ENCODE peak calls at places on chromosomes 12 and 14, in eight cellular contexts. E is neuronal stem cell, Z is mammary epithelial cell, A is psoas muscle, N is aorta, F is SJSA1, W is HCT116, D is PC-3. G is an unnamed sample. For H3K27me3 and H3K9me3, the result is how much of the 10 kb centered on the place peaks cover.

GRCh38 chr12:122951979-122952892 is 14.0 kb downstream of the ABCB9 start:
- DNase-seq in F (peak), D (peak), A (peak), N (peak), Z (peak), W (peak), E (peak), G (peak)

GRCh38 chr14:63432228-63432627 is 110.9 kb downstream of the PPP2R5E start:
- DNase-seq in A (no peak), N (no peak), D (no peak), Z (no peak), W (no peak), F (no peak), E (no peak), G (no peak)

GRCh38 chr14:80872645-80873044 is 68.9 kb downstream of the CEP128 start:
- DNase-seq in E (no peak), F (no peak), N (no peak), D (peak), A (no peak), Z (no peak), W (no peak), G (no peak)

GRCh38 chr12:107461222-107461980 is 224.2 kb upstream of the PWP1 start:
- DNase-seq in E (no peak), A (no peak), N (no peak), D (peak), W (no peak), F (peak), Z (peak), G (peak)

GRCh38 chr14:31902002-31902401 is 175.1 kb upstream of the ARHGAP5 start:
- DNase-seq in E (no peak), N (no peak), F (no peak), Z (peak), D (peak), A (no peak), W (peak), G (no peak)

GRCh38 chr12:20097561-20097960 is 270.8 kb upstream of the PDE3A start:
- DNase-seq in D (no peak), A (no peak), E (no peak), N (no peak), Z (no peak), W (no peak), F (no peak), G (no peak)

GRCh38 chr12:64180951-64181350 is 41.1 kb downstream of the KICS2 start:
- DNase-seq in F (peak), N (no peak), Z (peak), E (no peak), D (peak), W (peak), A (no peak), G (peak)

GRCh38 chr14:102408729-102409128 is 46.0 kb downstream of the TECPR2 start:
- DNase-seq in A (no peak), Z (no peak), F (no peak), N (no peak), W (no peak), E (no peak), D (peak), G (no peak)

GRCh38 chr12:121731473-121731872 is 18.9 kb downstream of the TMEM120B start:
- DNase-seq in E (no peak), W (no peak), A (no peak), N (no peak), Z (no peak), F (no peak), D (peak), G (no peak)

GRCh38 chr12:61891632-61892031 is 368.6 kb upstream of the USP15 start:
- DNase-seq in F (no peak), E (no peak), D (peak), W (no peak), Z (no peak), N (no peak), A (no peak), G (peak)

GRCh38 chr12:125852116-125852515 is 786.9 kb downstream of the AACS start:
- DNase-seq in N (no peak), D (no peak), Z (no peak), E (no peak), F (no peak), A (no peak), W (no peak), G (no peak)

GRCh38 chr14:73770977-73771847 is 57.0 kb upstream of the PNMA1 start:
- DNase-seq in N (peak), E (no peak), D (peak), A (no peak), F (no peak), W (no peak), Z (no peak), G (no peak)

GRCh38 chr12:48340891-48341290 is 9.8 kb downstream of the ZNF641 start:
- DNase-seq in A (no peak), Z (no peak), W (no peak), F (no peak), N (no peak), E (no peak), D (no peak), G (no peak)

GRCh38 chr14:35855886-35856481 is 29.8 kb downstream of the BRMS1L start:
- DNase-seq in E (no peak), W (no peak), F (no peak), N (no peak), D (no peak), A (no peak), Z (no peak), G (no peak)

GRCh38 chr12:57166971-57167371 is 19.6 kb upstream of the LRP1-AS start:
- DNase-seq in W (no peak), N (no peak), A (no peak), E (no peak), F (peak), Z (peak), D (peak), G (peak)

GRCh38 chr12:27733052-27733656 is 22.5 kb downstream of the MRPS35 start:
- DNase-seq in N (no peak), E (no peak), Z (peak), F (no peak), A (no peak), D (peak), W (no peak), G (peak)

DNA sequence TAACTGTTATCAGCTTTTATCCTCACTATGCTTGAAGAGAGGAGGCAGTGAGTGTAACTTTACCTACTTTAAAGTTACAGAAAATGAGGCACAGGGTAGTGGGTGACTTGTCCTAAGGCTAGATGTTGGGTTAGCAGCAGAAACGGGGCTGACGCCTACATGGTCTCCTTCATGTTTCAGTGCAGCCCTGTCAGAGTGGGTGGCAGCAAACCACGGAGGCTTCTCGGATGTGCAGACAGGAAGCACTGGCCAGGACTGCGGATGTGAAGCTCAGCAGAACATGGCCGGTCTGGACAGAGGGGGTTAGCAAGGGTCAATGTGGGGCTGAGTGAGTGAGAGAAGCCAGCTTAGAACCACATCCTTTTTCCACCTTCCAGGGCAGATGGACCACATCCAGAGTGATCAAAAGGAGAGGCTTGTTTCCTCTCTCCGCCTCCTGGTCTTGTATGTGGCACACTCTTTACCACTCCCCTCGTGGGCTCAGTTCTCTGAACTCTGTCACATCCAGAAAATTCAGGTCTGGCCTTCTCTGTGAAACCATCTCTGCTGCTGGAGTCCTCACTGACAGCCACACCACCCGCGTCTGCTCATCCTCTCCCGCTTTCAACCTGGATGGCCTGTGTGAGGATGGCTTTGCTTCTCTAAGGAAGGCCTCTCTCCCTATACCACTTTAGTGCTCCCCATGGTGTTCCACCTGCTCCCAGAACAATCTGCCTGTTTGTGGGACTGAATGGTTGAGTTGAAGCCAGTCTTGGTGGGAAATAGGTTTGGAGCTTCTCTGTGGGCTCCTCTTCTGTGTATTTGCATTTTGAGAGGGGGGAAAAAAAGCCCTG is 14.1 kb downstream of the SUSD6 start:
- DNase-seq in A (peak), F (no peak), Z (peak), E (no peak), D (no peak), W (no peak), N (peak), G (no peak)
- H3K4me3 ChIP-seq in A (no peak), F (no peak), Z (no peak), E (no peak), D (no peak), W (no peak), N (no peak), G (no peak)

GRCh38 chr14:61517861-61518802 is 177.2 kb upstream of the HIF1A start:
- DNase-seq in F (no peak), A (no peak), Z (no peak), N (no peak), W (no peak), D (no peak), E (no peak), G (peak)
- H3K27me3 ChIP-seq in F (under half), A (under half), Z (under half), N (under half), W (under half), D (under half), E (under half), G (under half)

GRCh38 chr12:132366341-132366861 is 37.0 kb upstream of the GALNT9 start:
- DNase-seq in E (peak), F (no peak), N (peak), Z (no peak), D (no peak), A (no peak), W (no peak), G (no peak)
- H3K9me3 ChIP-seq in E (under half), F (under half), N (under half), Z (under half), D (under half), A (under half), W (under half), G (under half)

DNA sequence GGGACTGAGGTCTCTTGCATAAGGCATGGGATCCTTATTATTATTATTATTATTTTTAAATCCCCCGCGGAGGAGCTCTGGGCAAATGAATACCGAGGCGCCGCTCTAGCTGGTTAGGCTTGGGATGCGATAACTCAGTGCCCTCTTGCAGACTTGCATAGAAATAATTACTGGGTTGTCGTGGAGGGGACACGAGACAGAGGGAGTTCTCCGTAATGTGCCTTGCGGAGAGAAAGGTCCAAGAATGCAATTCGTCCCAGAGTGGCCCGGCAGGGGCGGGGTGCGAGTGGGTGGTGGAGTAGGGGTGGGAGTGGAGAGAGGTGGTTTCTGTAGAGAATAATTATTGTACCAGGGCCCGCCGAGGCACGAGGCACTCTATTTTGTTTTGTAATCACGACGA is 2.5 kb upstream of the TBX5 start:
- DNase-seq in N (no peak), Z (no peak), A (no peak), W (no peak), F (no peak), E (no peak), D (no peak), G (no peak)
- H3K4me3 ChIP-seq in N (peak), Z (no peak), A (peak), W (no peak), F (no peak), E (no peak), D (no peak), G (no peak)

GRCh38 chr12:88579941-88580871 is at the start of gene KITLG:
- DNase-seq in A (peak), N (peak), E (peak), D (peak), W (peak), F (peak), Z (peak), G (peak)
- H3K27me3 ChIP-seq in A (under half), N (under half), E (under half), D (under half), W (under half), F (under half), Z (under half), G (under half)

GRCh38 chr12:34344851-34345522 is 322.7 kb downstream of the ALG10 start:
- DNase-seq in W (no peak), F (no peak), N (no peak), Z (no peak), A (no peak), D (no peak), E (no peak), G (no peak)
- H3K9me3 ChIP-seq in W (under half), F (under half), N (under half), Z (under half), A (under half), D (under half), E (under half), G (under half)

GRCh38 chr12:114405449-114406271 is at the start of gene TBX5:
- DNase-seq in D (no peak), F (no peak), W (no peak), A (no peak), N (no peak), E (peak), Z (no peak), G (peak)
- H3K4me3 ChIP-seq in D (no peak), F (no peak), W (no peak), A (no peak), N (no peak), E (no peak), Z (no peak), G (peak)

DNA sequence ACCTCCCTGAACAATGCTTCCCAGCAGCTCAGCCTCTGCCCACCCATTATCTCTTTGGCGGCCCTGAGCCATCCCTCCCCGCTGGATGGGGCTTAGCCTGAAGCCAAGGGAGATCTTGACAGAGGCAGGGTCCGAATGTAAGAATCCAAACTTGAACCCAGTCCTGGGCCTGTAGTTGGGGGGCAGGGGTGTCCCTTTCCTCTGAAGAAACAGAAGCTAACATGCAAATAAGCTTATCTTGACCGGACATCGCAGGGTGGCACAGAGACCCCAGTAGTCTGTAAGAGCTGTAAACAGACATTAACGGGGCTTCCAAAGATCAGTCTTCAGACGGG is 6.0 kb downstream of the DLK1 start:
- DNase-seq in N (peak), Z (no peak), W (no peak), F (no peak), E (no peak), D (no peak), A (no peak), G (no peak)
- H3K27me3 ChIP-seq in N (under half), Z (under half), W (under half), F (under half), E (under half), D (under half), A (half or more), G (under half)

GRCh38 chr14:41718477-41719166 is 111.9 kb downstream of the LRFN5 start:
- DNase-seq in A (no peak), D (peak), Z (no peak), W (no peak), N (no peak), F (no peak), E (no peak), G (no peak)
- H3K9me3 ChIP-seq in A (under half), D (under half), Z (under half), W (under half), N (under half), F (under half), E (under half), G (under half)

GRCh38 chr12:67968316-67968715 is 20.9 kb upstream of the IFNG-AS1 start:
- DNase-seq in N (no peak), W (no peak), D (peak), A (no peak), Z (peak), F (no peak), E (no peak), G (no peak)

GRCh38 chr12:67966560-67966959 is 22.7 kb upstream of the IFNG-AS1 start:
- DNase-seq in F (no peak), A (no peak), N (no peak), Z (no peak), E (no peak), W (no peak), D (peak), G (no peak)

GRCh38 chr12:67968725-67969124 is 20.5 kb upstream of the IFNG-AS1 start:
- DNase-seq in F (no peak), Z (no peak), A (no peak), D (no peak), N (no peak), W (no peak), E (no peak), G (no peak)

GRCh38 chr12:67969134-67969782 is 20.0 kb upstream of the IFNG-AS1 start:
- DNase-seq in Z (no peak), E (no peak), W (no peak), A (no peak), N (no peak), F (no peak), D (no peak), G (no peak)
- H3K4me3 ChIP-seq in Z (no peak), E (no peak), W (no peak), A (no peak), N (no peak), F (no peak), D (no peak), G (no peak)